ENCODE peak calls at places on chromosomes 7 and 10, in ten cellular contexts. C, I, N, S, E, J, B, P, O and H are unnamed samples.

GRCh38 chr7:159098424-159098786 is 46.3 kb downstream of the VIPR2 start:
- DNase-seq in J (no peak), E (no peak), I (no peak), P (no peak), O (no peak), C (peak; percentile 69), S (no peak), N (no peak), B (no peak), H (no peak)

GRCh38 chr10:129972145-129972965 is 8.3 kb upstream of the EBF3 start:
- DNase-seq in B (no peak), I (no peak), P (peak; percentile 14), C (no peak), E (peak; percentile 57), O (peak; percentile 69), S (no peak), J (no peak), N (peak; percentile 37), H (peak; percentile 37)

GRCh38 chr10:9302142-9302746 is 1247.8 kb downstream of the GATA3 start:
- DNase-seq in P (peak; percentile 69), J (peak; percentile 70), B (peak; percentile 73), I (peak; percentile 25), N (peak; percentile 33), C (no peak), O (peak; percentile 80), E (no peak), S (no peak), H (no peak)

GRCh38 chr10:63054889-63055606 is 78.1 kb upstream of the NRBF2 start:
- DNase-seq in O (no peak), I (no peak), C (no peak), P (peak; percentile 36), B (no peak), E (no peak), J (no peak), S (no peak), N (no peak), H (no peak)

GRCh38 chr7:98619450-98620321 is 2.6 kb downstream of the NPTX2 start:
- DNase-seq in J (peak; percentile 12), N (no peak), O (peak; percentile 66), P (peak; percentile 10), E (peak; percentile 48), B (peak; percentile 51), C (no peak), S (peak; percentile 41), I (no peak), H (no peak)

GRCh38 chr7:2928613-2929311 is 84.7 kb upstream of the GNA12 start:
- DNase-seq in B (peak; percentile 27), N (no peak), S (no peak), O (peak; percentile 65), I (no peak), C (peak; percentile 60), P (no peak), E (peak; percentile 57), J (no peak), H (peak; percentile 38)

GRCh38 chr10:73084209-73084608 is 12.5 kb downstream of the P4HA1 start:
- DNase-seq in J (no peak), O (no peak), I (no peak), S (no peak), N (no peak), P (no peak), E (no peak), C (no peak), B (no peak), H (no peak)

GRCh38 chr7:109986701-109987100 is 1104.2 kb upstream of the LRRN3 start:
- DNase-seq in C (no peak), S (no peak), P (no peak), I (no peak), E (no peak), N (no peak), J (no peak), B (no peak), O (peak; percentile 4), H (no peak)

GRCh38 chr7:5824297-5824610 is 42.8 kb upstream of the RNF216 start:
- DNase-seq in C (no peak), I (peak; percentile 78), N (no peak), S (no peak), E (no peak), O (no peak), B (peak; percentile 26), J (no peak), P (no peak), H (no peak)